ENCODE peak calls at places on chromosomes 5 and 9, in seven cellular contexts. K is fibroblast of lung; G is GM03348; U is NCI-H510A; E is activated CD8-positive, alpha-beta memory T cell treated with anti-CD3 and anti-CD28 coated beads for 1 hour; Y is HEK293T; F is T-helper 9 cell. P is an unnamed sample.

GRCh38 chr5:98604301-98604700 is 169.2 kb upstream of the RGMB start:
- DNase-seq in K (peak), G (no peak), U (no peak), E (no peak), Y (no peak), F (no peak), P (no peak)

GRCh38 chr9:92590386-92590785 is 54.6 kb upstream of the ECM2 start:
- DNase-seq in K (peak), G (peak), U (no peak), E (no peak), Y (no peak), F (no peak), P (no peak)

GRCh38 chr5:90221947-90222346 is 187.6 kb downstream of the CETN3 start:
- DNase-seq in K (peak), G (peak), U (no peak), E (no peak), Y (no peak), F (no peak), P (no peak)

GRCh38 chr9:4936277-4936676 is 48.8 kb upstream of the JAK2 start:
- DNase-seq in K (no peak), G (no peak), U (no peak), E (no peak), Y (no peak), F (no peak), P (no peak)

GRCh38 chr5:159975462-159976019 is 33.4 kb upstream of the TTC1 start:
- DNase-seq in K (peak), G (peak), U (no peak), E (no peak), Y (peak), F (no peak), P (no peak)

GRCh38 chr9:35859310-35859994 is 10.7 kb downstream of the OR13J1 start:
- DNase-seq in K (peak), G (peak), U (no peak), E (no peak), Y (no peak), F (no peak), P (no peak)

GRCh38 chr9:5269249-5269715 is 35.2 kb downstream of the RLN2 start:
- DNase-seq in K (peak), G (peak), U (no peak), E (no peak), Y (no peak), F (no peak), P (no peak)

GRCh38 chr5:746258-746761 is 38.2 kb downstream of the ZDHHC11B start:
- DNase-seq in K (no peak), G (no peak), U (no peak), E (no peak), Y (no peak), F (no peak), P (no peak)

GRCh38 chr5:82011761-82012160 is 39.9 kb downstream of the ATG10 start:
- DNase-seq in K (peak), G (peak), U (no peak), E (no peak), Y (no peak), F (no peak), P (no peak)

GRCh38 chr5:146394486-146394885 is 52.6 kb upstream of the TCERG1 start:
- DNase-seq in K (peak), G (no peak), U (no peak), E (no peak), Y (no peak), F (no peak), P (no peak)

GRCh38 chr5:62330302-62330701 is 24.3 kb downstream of the KIF2A start:
- DNase-seq in K (no peak), G (no peak), U (no peak), E (no peak), Y (no peak), F (no peak), P (no peak)

GRCh38 chr5:142547445-142548374 is 138.2 kb downstream of the FGF1 start:
- DNase-seq in K (no peak), G (no peak), U (no peak), E (no peak), Y (no peak), F (no peak), P (no peak)

GRCh38 chr9:111298831-111299603 is 31.0 kb downstream of the OR2K2 start:
- DNase-seq in K (peak), G (peak), U (no peak), E (no peak), Y (peak), F (no peak), P (no peak)

GRCh38 chr5:108878756-108879155 is 131.1 kb downstream of the FER start:
- DNase-seq in K (no peak), G (no peak), U (no peak), E (no peak), Y (no peak), F (no peak), P (no peak)

GRCh38 chr5:178320281-178320855 is 87.8 kb upstream of the PHYKPL start:
- DNase-seq in K (no peak), G (no peak), U (no peak), E (no peak), Y (no peak), F (no peak), P (no peak)

GRCh38 chr9:92402359-92402758 is 2.0 kb downstream of the OGN start:
- DNase-seq in K (peak), G (no peak), U (no peak), E (no peak), Y (no peak), F (no peak), P (no peak)

GRCh38 chr9:100589582-100589981 is 11.7 kb downstream of the CAVIN4 start:
- DNase-seq in K (peak), G (peak), U (no peak), E (no peak), Y (no peak), F (no peak), P (no peak)

GRCh38 chr9:93963969-93964368 is 8.8 kb upstream of the BARX1 start:
- DNase-seq in K (no peak), G (peak), U (no peak), E (no peak), Y (no peak), F (no peak), P (no peak)

GRCh38 chr5:146048994-146049703 is 56.2 kb downstream of the PLAC8L1 start:
- DNase-seq in K (peak), G (peak), U (no peak), E (no peak), Y (peak), F (no peak), P (no peak)

GRCh38 chr5:154178661-154179060 is 11.9 kb upstream of the GALNT10 start:
- DNase-seq in K (no peak), G (no peak), U (no peak), E (no peak), Y (no peak), F (no peak), P (no peak)

GRCh38 chr5:1217596-1218206 is 7.5 kb upstream of the SLC6A18 start:
- DNase-seq in K (no peak), G (no peak), U (peak), E (no peak), Y (no peak), F (no peak), P (no peak)

GRCh38 chr5:43024217-43024616 is 15.9 kb downstream of the ANXA2R start:
- DNase-seq in K (no peak), G (no peak), U (no peak), E (no peak), Y (no peak), F (no peak), P (no peak)

GRCh38 chr9:108057421-108058136 is 568.0 kb upstream of the KLF4 start:
- DNase-seq in K (peak), G (peak), U (no peak), E (no peak), Y (no peak), F (no peak), P (no peak)

GRCh38 chr5:124652514-124652819 is 94.0 kb downstream of the ZNF608 start:
- DNase-seq in K (no peak), G (no peak), U (no peak), E (no peak), Y (no peak), F (no peak), P (no peak)

GRCh38 chr9:133301253-133302230 is 26.5 kb upstream of the ABO start:
- DNase-seq in K (no peak), G (no peak), U (no peak), E (no peak), Y (no peak), F (no peak), P (no peak)

GRCh38 chr5:17186271-17186670 is 31.2 kb upstream of the BASP1 start:
- DNase-seq in K (no peak), G (no peak), U (no peak), E (no peak), Y (no peak), F (no peak), P (no peak)

GRCh38 chr9:7058539-7058938 is 300.8 kb downstream of the KDM4C start:
- DNase-seq in K (peak), G (no peak), U (no peak), E (no peak), Y (no peak), F (no peak), P (no peak)